ENCODE peak calls at places on chromosomes 2 and 18, in four cellular contexts. One of them, this sample, is unnamed.
A peak's percentile ranks its signal among the peaks of the same experiment; 100 is the strongest.

GRCh38 chr18:13390711-13391110 is 172.2 kb downstream of the LDLRAD4 start:
- DNase-seq in pancreas: no peak
- DNase-seq in mesendoderm: no peak
- DNase-seq in astrocyte: no peak
- DNase-seq in this sample: no peak

GRCh38 chr2:114022360-114023085 is 132.6 kb downstream of the ACTR3 start:
- DNase-seq in pancreas: no peak
- DNase-seq in mesendoderm: peak; percentile 7
- DNase-seq in astrocyte: peak; percentile 93
- DNase-seq in this sample: no peak

GRCh38 chr2:224930990-224931389 is 111.3 kb downstream of the DOCK10 start:
- DNase-seq in pancreas: no peak
- DNase-seq in mesendoderm: peak; percentile 36
- DNase-seq in astrocyte: no peak
- DNase-seq in this sample: no peak

GRCh38 chr2:105873721-105874120 is 129.0 kb downstream of the NCK2 start:
- DNase-seq in pancreas: no peak
- DNase-seq in mesendoderm: peak; percentile 37
- DNase-seq in astrocyte: peak; percentile 84
- DNase-seq in this sample: no peak

GRCh38 chr2:155792666-155793065 is 539.9 kb downstream of the NR4A2 start:
- DNase-seq in pancreas: no peak
- DNase-seq in mesendoderm: no peak
- DNase-seq in astrocyte: no peak
- DNase-seq in this sample: no peak

GRCh38 chr2:19195681-19196080 is 162.7 kb downstream of the OSR1 start:
- DNase-seq in pancreas: no peak
- DNase-seq in mesendoderm: peak; percentile 10
- DNase-seq in astrocyte: no peak
- DNase-seq in this sample: no peak

GRCh38 chr2:47811668-47812067 is 28.7 kb downstream of the MSH6 start:
- DNase-seq in astrocyte: no peak
- DNase-seq in mesendoderm: no peak
- DNase-seq in pancreas: no peak
- DNase-seq in this sample: no peak

GRCh38 chr2:219523031-219523671 is 8.9 kb downstream of the ASIC4 start:
- DNase-seq in astrocyte: no peak
- DNase-seq in pancreas: no peak
- DNase-seq in mesendoderm: peak; percentile 57
- DNase-seq in this sample: no peak

GRCh38 chr2:170170281-170171035 is 7.5 kb upstream of the MYO3B start:
- DNase-seq in mesendoderm: no peak
- DNase-seq in astrocyte: no peak
- DNase-seq in pancreas: peak; percentile 29
- DNase-seq in this sample: no peak

GRCh38 chr2:113357071-113357470 is 78.3 kb upstream of the PAX8 start:
- DNase-seq in astrocyte: no peak
- DNase-seq in mesendoderm: peak; percentile 19
- DNase-seq in pancreas: no peak
- DNase-seq in this sample: no peak

DNA sequence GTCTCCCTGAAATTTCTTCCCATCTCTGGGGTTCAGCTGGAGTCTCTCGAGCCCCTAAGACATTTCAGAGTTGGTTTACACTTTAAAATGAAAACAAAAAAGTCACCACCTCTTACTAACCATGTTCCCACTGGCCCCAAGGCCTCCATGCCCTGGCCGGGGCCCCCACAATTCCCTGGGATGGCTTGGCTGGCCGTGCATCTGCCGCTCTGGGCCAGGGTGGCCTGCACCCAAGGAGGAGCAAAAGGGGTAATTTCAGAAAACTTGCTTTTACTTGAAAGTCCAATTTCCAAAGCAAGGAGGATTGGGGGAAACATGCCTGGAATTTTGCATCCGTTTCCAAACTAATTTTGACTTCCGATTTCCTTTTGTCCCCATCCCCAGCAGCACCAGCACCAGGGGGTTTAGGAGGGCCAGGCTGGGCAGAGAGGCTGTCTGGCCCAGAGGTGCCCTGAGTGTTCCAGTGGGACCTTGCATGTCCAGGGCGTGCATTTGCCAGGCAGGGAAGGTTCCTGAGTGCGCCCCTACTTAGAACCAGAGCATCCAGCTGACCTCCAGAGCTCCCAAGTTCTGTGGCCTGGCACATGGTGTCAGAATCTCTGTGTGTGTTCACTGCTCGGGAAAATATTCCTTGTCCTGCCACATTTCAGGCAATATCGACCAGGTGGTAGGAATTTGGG is 5.3 kb downstream of the SIX3 start:
- DNase-seq in astrocyte: no peak
- DNase-seq in pancreas: no peak
- DNase-seq in mesendoderm: no peak
- DNase-seq in this sample: no peak
- H3K27me3 ChIP-seq in astrocyte: peaks cover 92% of the 10 kb centered on the region
- H3K27me3 ChIP-seq in pancreas: peaks cover 4% of the 10 kb centered on the region
- H3K27me3 ChIP-seq in mesendoderm: peaks cover 53% of the 10 kb centered on the region
- H3K27me3 ChIP-seq in this sample: peaks cover 17% of the 10 kb centered on the region

GRCh38 chr2:230220347-230220969 is 674 bp upstream of the SP110 start:
- DNase-seq in mesendoderm: no peak
- DNase-seq in astrocyte: no peak
- DNase-seq in pancreas: no peak
- DNase-seq in this sample: no peak

GRCh38 chr2:230217424-230217823 is 2.4 kb downstream of the SP110 start:
- DNase-seq in astrocyte: no peak
- DNase-seq in pancreas: no peak
- DNase-seq in mesendoderm: no peak
- DNase-seq in this sample: no peak

GRCh38 chr2:230219419-230220331 is at the start of gene SP110:
- DNase-seq in astrocyte: peak; percentile 82
- DNase-seq in pancreas: peak; percentile 90
- DNase-seq in mesendoderm: peak; percentile 85
- DNase-seq in this sample: peak; percentile 90

GRCh38 chr2:230216489-230216888 is 3.3 kb downstream of the SP110 start:
- DNase-seq in mesendoderm: no peak
- DNase-seq in pancreas: no peak
- DNase-seq in astrocyte: no peak
- DNase-seq in this sample: no peak

DNA sequence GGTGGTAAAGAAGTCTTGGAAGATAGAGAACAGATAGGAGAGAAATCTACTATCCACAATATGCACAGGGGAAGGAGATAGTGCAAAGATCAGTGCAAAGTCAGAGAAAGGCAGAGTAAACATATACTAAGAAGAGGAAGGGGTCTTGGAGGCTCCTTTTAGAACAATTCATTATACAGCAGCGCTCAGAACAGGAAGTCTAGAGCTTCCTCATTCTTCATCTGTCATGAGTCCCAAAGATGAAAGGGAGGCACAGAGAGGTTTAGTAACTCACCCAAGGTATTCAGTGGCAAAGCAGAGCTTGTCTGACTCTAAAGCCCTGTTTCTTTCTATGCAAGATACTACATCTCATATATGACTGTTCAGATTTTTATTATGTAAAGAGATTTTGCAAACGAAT is 1.4 kb downstream of the SP110 start:
- DNase-seq in astrocyte: no peak
- DNase-seq in pancreas: no peak
- DNase-seq in mesendoderm: no peak
- DNase-seq in this sample: no peak
- H3K27me3 ChIP-seq in astrocyte: no peaks in the 10 kb centered on the region
- H3K27me3 ChIP-seq in pancreas: no peaks in the 10 kb centered on the region
- H3K27me3 ChIP-seq in mesendoderm: no peaks in the 10 kb centered on the region
- H3K27me3 ChIP-seq in this sample: no peaks in the 10 kb centered on the region

GRCh38 chr2:237815637-237816036 is 17.1 kb downstream of the RBM44 start:
- DNase-seq in pancreas: no peak
- DNase-seq in astrocyte: no peak
- DNase-seq in mesendoderm: no peak
- DNase-seq in this sample: no peak
- H3K27me3 ChIP-seq in pancreas: no peaks in the 10 kb centered on the region
- H3K27me3 ChIP-seq in astrocyte: no peaks in the 10 kb centered on the region
- H3K27me3 ChIP-seq in mesendoderm: no peaks in the 10 kb centered on the region
- H3K27me3 ChIP-seq in this sample: no peaks in the 10 kb centered on the region

GRCh38 chr2:150232321-150232720 is 255.1 kb downstream of the RND3 start:
- DNase-seq in astrocyte: no peak
- DNase-seq in pancreas: no peak
- DNase-seq in mesendoderm: no peak
- DNase-seq in this sample: no peak
- H3K27me3 ChIP-seq in astrocyte: no peaks in the 10 kb centered on the region
- H3K27me3 ChIP-seq in pancreas: no peaks in the 10 kb centered on the region
- H3K27me3 ChIP-seq in mesendoderm: no peaks in the 10 kb centered on the region
- H3K27me3 ChIP-seq in this sample: no peaks in the 10 kb centered on the region

DNA sequence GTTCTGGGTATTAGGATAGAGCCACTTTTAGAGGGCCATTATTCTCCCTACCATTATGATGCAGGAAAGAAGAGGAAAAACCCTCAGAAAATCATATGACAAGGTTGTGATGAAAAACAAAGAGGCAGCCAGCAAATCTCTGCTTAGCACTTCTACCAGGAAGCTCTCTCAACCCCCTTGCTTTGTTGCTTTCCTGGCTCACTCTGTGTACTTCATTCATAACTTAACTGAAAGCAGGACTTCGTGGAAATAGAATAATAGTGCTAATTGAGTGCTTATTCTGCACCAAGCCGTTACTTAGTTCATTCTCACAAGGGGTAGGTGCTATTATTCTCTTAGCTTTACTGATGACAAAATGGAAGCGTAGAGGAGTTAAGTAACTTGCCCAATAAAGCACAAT is 354.1 kb downstream of the HRH4 start:
- DNase-seq in astrocyte: no peak
- DNase-seq in mesendoderm: no peak
- DNase-seq in pancreas: no peak
- DNase-seq in this sample: no peak
- H3K27me3 ChIP-seq in astrocyte: no peaks in the 10 kb centered on the region
- H3K27me3 ChIP-seq in mesendoderm: no peaks in the 10 kb centered on the region
- H3K27me3 ChIP-seq in pancreas: no peaks in the 10 kb centered on the region
- H3K27me3 ChIP-seq in this sample: no peaks in the 10 kb centered on the region

DNA sequence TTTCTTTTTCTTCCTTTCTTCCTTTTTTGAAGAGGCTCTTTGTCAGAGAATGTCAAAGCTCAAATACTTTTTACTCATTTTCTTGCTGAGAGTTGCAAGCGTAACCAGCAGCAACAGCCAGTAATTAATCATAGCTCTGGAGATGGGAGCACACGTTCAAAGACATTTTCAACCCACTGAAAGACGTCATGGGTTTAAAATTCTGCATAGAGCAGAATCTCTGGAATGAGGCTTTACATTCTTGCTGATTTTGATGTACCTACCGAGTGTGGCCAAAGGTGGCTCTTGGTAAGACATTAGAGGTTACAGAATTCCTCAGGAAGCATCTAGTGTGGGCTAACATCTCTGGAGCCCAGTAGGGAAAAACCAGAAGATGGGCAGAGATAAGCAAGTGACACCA is 292.5 kb downstream of the MTX2 start:
- DNase-seq in astrocyte: peak; percentile 93
- DNase-seq in mesendoderm: peak; percentile 71
- DNase-seq in pancreas: no peak
- DNase-seq in this sample: no peak
- H3K27me3 ChIP-seq in astrocyte: peaks cover 17% of the 10 kb centered on the region
- H3K27me3 ChIP-seq in mesendoderm: no peaks in the 10 kb centered on the region
- H3K27me3 ChIP-seq in pancreas: no peaks in the 10 kb centered on the region
- H3K27me3 ChIP-seq in this sample: no peaks in the 10 kb centered on the region

GRCh38 chr2:74515271-74516069 is 1.2 kb downstream of the TLX2 start:
- DNase-seq in astrocyte: no peak
- DNase-seq in mesendoderm: peak; percentile 59
- DNase-seq in pancreas: no peak
- DNase-seq in this sample: no peak
- H3K27me3 ChIP-seq in astrocyte: peaks cover 91% of the 10 kb centered on the region
- H3K27me3 ChIP-seq in mesendoderm: peaks cover 77% of the 10 kb centered on the region
- H3K27me3 ChIP-seq in pancreas: no peaks in the 10 kb centered on the region
- H3K27me3 ChIP-seq in this sample: peaks cover 53% of the 10 kb centered on the region

This sample was measured in thyroid gland.